ENCODE peak calls at places on chromosomes 13 and 19, in ten cellular contexts. One of them, this sample, is unnamed.

GRCh38 chr13:110211735-110212134 is 95.2 kb downstream of the COL4A1 start:
- DNase-seq in thoracic aorta: no peak
- DNase-seq in SK-N-SH: no peak
- DNase-seq in fibroblast of mammary gland: no peak
- DNase-seq in cardiac muscle cell: no peak
- DNase-seq in ovary: no peak
- DNase-seq in adipocyte: no peak
- DNase-seq in BE2C: no peak
- DNase-seq in stomach: no peak
- DNase-seq in H7: no peak
- DNase-seq in this sample: no peak

GRCh38 chr19:44747739-44748425 is 626 bp upstream of the BCL3 start:
- DNase-seq in thoracic aorta: no peak
- DNase-seq in SK-N-SH: peak
- DNase-seq in fibroblast of mammary gland: no peak
- DNase-seq in cardiac muscle cell: peak
- DNase-seq in ovary: peak
- DNase-seq in adipocyte: peak
- DNase-seq in BE2C: peak
- DNase-seq in stomach: peak
- DNase-seq in H7: peak
- DNase-seq in this sample: peak

GRCh38 chr19:10114651-10115391 is 3.3 kb downstream of the P2RY11 start:
- DNase-seq in thoracic aorta: no peak
- DNase-seq in SK-N-SH: peak
- DNase-seq in fibroblast of mammary gland: no peak
- DNase-seq in cardiac muscle cell: no peak
- DNase-seq in ovary: no peak
- DNase-seq in adipocyte: no peak
- DNase-seq in BE2C: no peak
- DNase-seq in stomach: no peak
- DNase-seq in H7: no peak
- DNase-seq in this sample: no peak

GRCh38 chr13:80436571-80437169 is 95.7 kb upstream of the SPRY2 start:
- DNase-seq in thoracic aorta: no peak
- DNase-seq in SK-N-SH: no peak
- DNase-seq in fibroblast of mammary gland: peak
- DNase-seq in cardiac muscle cell: peak
- DNase-seq in ovary: no peak
- DNase-seq in adipocyte: peak
- DNase-seq in BE2C: peak
- DNase-seq in stomach: no peak
- DNase-seq in H7: no peak
- DNase-seq in this sample: peak

GRCh38 chr13:74835579-74835978 is 646.4 kb downstream of the TBC1D4 start:
- DNase-seq in thoracic aorta: no peak
- DNase-seq in SK-N-SH: no peak
- DNase-seq in fibroblast of mammary gland: no peak
- DNase-seq in cardiac muscle cell: no peak
- DNase-seq in ovary: no peak
- DNase-seq in adipocyte: no peak
- DNase-seq in BE2C: no peak
- DNase-seq in stomach: no peak
- DNase-seq in H7: no peak
- DNase-seq in this sample: no peak

GRCh38 chr19:17078038-17078919 is 2.7 kb downstream of the MYO9B start:
- DNase-seq in thoracic aorta: no peak
- DNase-seq in SK-N-SH: no peak
- DNase-seq in fibroblast of mammary gland: no peak
- DNase-seq in cardiac muscle cell: peak
- DNase-seq in ovary: no peak
- DNase-seq in adipocyte: no peak
- DNase-seq in BE2C: no peak
- DNase-seq in stomach: no peak
- DNase-seq in H7: no peak
- DNase-seq in this sample: no peak

GRCh38 chr19:10259162-10259905 is 7.3 kb downstream of the MRPL4 start:
- DNase-seq in thoracic aorta: peak
- DNase-seq in SK-N-SH: peak
- DNase-seq in fibroblast of mammary gland: peak
- DNase-seq in cardiac muscle cell: peak
- DNase-seq in ovary: peak
- DNase-seq in adipocyte: peak
- DNase-seq in BE2C: peak
- DNase-seq in stomach: peak
- DNase-seq in H7: peak
- DNase-seq in this sample: peak

GRCh38 chr19:15587663-15588062 is 27.4 kb upstream of the CYP4F8 start:
- DNase-seq in thoracic aorta: no peak
- DNase-seq in SK-N-SH: no peak
- DNase-seq in fibroblast of mammary gland: no peak
- DNase-seq in cardiac muscle cell: no peak
- DNase-seq in ovary: no peak
- DNase-seq in adipocyte: no peak
- DNase-seq in BE2C: no peak
- DNase-seq in stomach: peak
- DNase-seq in H7: no peak
- DNase-seq in this sample: no peak

GRCh38 chr19:49151339-49152217 is 3.6 kb downstream of the HRC start:
- DNase-seq in thoracic aorta: no peak
- DNase-seq in SK-N-SH: peak
- DNase-seq in fibroblast of mammary gland: peak
- DNase-seq in cardiac muscle cell: peak
- DNase-seq in ovary: peak
- DNase-seq in adipocyte: peak
- DNase-seq in BE2C: peak
- DNase-seq in stomach: peak
- DNase-seq in H7: peak
- DNase-seq in this sample: no peak
- H3K4me3 ChIP-seq in thoracic aorta: peak
- H3K4me3 ChIP-seq in SK-N-SH: peak
- H3K4me3 ChIP-seq in fibroblast of mammary gland: no peak
- H3K4me3 ChIP-seq in cardiac muscle cell: peak
- H3K4me3 ChIP-seq in ovary: no peak
- H3K4me3 ChIP-seq in adipocyte: peak
- H3K4me3 ChIP-seq in BE2C: peak
- H3K4me3 ChIP-seq in stomach: peak
- H3K4me3 ChIP-seq in H7: peak
- H3K4me3 ChIP-seq in this sample: no peak

GRCh38 chr19:46697142-46697960 is 19.6 kb downstream of the PRKD2 start:
- DNase-seq in thoracic aorta: peak
- DNase-seq in SK-N-SH: peak
- DNase-seq in fibroblast of mammary gland: peak
- DNase-seq in cardiac muscle cell: peak
- DNase-seq in ovary: peak
- DNase-seq in adipocyte: peak
- DNase-seq in BE2C: peak
- DNase-seq in stomach: peak
- DNase-seq in H7: peak
- DNase-seq in this sample: peak
- H3K4me3 ChIP-seq in thoracic aorta: peak
- H3K4me3 ChIP-seq in SK-N-SH: no peak
- H3K4me3 ChIP-seq in fibroblast of mammary gland: no peak
- H3K4me3 ChIP-seq in cardiac muscle cell: no peak
- H3K4me3 ChIP-seq in ovary: peak
- H3K4me3 ChIP-seq in adipocyte: peak
- H3K4me3 ChIP-seq in BE2C: peak
- H3K4me3 ChIP-seq in stomach: peak
- H3K4me3 ChIP-seq in H7: peak
- H3K4me3 ChIP-seq in this sample: peak

GRCh38 chr13:41459754-41460111 is 2.4 kb downstream of the RGCC start:
- DNase-seq in thoracic aorta: no peak
- DNase-seq in SK-N-SH: no peak
- DNase-seq in fibroblast of mammary gland: peak
- DNase-seq in cardiac muscle cell: no peak
- DNase-seq in ovary: no peak
- DNase-seq in adipocyte: no peak
- DNase-seq in BE2C: no peak
- DNase-seq in stomach: no peak
- DNase-seq in H7: peak
- DNase-seq in this sample: no peak

GRCh38 chr13:41458187-41458938 is 1.0 kb downstream of the RGCC start:
- DNase-seq in thoracic aorta: no peak
- DNase-seq in SK-N-SH: peak
- DNase-seq in fibroblast of mammary gland: no peak
- DNase-seq in cardiac muscle cell: peak
- DNase-seq in ovary: no peak
- DNase-seq in adipocyte: peak
- DNase-seq in BE2C: peak
- DNase-seq in stomach: peak
- DNase-seq in H7: peak
- DNase-seq in this sample: no peak

GRCh38 chr13:41457589-41458186 is 338 bp downstream of the RGCC start:
- DNase-seq in thoracic aorta: no peak
- DNase-seq in SK-N-SH: peak
- DNase-seq in fibroblast of mammary gland: no peak
- DNase-seq in cardiac muscle cell: no peak
- DNase-seq in ovary: no peak
- DNase-seq in adipocyte: peak
- DNase-seq in BE2C: no peak
- DNase-seq in stomach: no peak
- DNase-seq in H7: peak
- DNase-seq in this sample: no peak

GRCh38 chr13:41460930-41461329 is 3.6 kb downstream of the RGCC start:
- DNase-seq in thoracic aorta: no peak
- DNase-seq in SK-N-SH: no peak
- DNase-seq in fibroblast of mammary gland: no peak
- DNase-seq in cardiac muscle cell: no peak
- DNase-seq in ovary: no peak
- DNase-seq in adipocyte: no peak
- DNase-seq in BE2C: no peak
- DNase-seq in stomach: no peak
- DNase-seq in H7: no peak
- DNase-seq in this sample: no peak

DNA sequence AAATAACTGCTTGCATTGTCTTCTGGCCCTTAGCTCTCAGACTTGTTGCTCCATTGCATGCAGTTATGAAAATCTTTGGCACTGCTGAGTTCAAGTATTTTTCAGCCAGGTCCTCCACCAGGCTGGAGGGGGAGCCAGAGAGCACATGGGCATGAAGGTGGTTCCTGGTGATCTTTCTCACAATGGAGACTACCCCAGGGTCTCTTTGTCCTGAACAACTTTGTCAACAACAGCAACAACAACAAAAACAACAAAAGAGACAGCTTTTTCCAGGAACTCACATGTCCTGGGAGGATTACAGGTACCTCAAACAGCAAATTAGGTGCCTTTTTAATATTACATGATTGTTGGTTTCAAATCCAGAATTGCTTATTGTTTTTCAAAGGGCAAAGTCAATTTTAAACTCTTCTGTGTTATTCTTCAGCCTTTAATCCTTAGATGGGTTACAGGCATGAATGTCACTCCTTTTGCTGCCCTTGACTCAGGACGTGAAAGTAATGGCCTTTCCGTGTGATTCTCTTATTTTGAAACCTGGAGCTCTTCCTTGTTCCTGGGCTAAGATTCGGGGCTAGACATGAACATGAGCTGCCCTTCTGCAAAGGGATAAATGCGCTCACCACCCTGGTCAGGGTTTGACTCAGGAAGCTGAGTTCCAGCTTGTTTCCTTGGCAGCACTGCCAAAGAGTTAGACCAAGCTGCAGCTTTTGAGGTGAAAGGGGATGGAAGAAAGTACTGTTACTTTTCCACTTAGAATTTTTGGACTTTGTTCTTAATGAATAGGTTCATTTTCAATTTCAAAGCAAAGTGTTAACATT is 1.8 kb downstream of the RGCC start:
- DNase-seq in thoracic aorta: no peak
- DNase-seq in SK-N-SH: peak
- DNase-seq in fibroblast of mammary gland: peak
- DNase-seq in cardiac muscle cell: peak
- DNase-seq in ovary: no peak
- DNase-seq in adipocyte: peak
- DNase-seq in BE2C: no peak
- DNase-seq in stomach: peak
- DNase-seq in H7: peak
- DNase-seq in this sample: peak
- H3K4me3 ChIP-seq in thoracic aorta: peak
- H3K4me3 ChIP-seq in SK-N-SH: no peak
- H3K4me3 ChIP-seq in fibroblast of mammary gland: peak
- H3K4me3 ChIP-seq in cardiac muscle cell: no peak
- H3K4me3 ChIP-seq in ovary: peak
- H3K4me3 ChIP-seq in adipocyte: peak
- H3K4me3 ChIP-seq in BE2C: no peak
- H3K4me3 ChIP-seq in stomach: peak
- H3K4me3 ChIP-seq in H7: no peak
- H3K4me3 ChIP-seq in this sample: peak

GRCh38 chr19:38721496-38721895 is 22.8 kb downstream of the CAPN12 start:
- DNase-seq in thoracic aorta: no peak
- DNase-seq in SK-N-SH: no peak
- DNase-seq in fibroblast of mammary gland: no peak
- DNase-seq in cardiac muscle cell: no peak
- DNase-seq in ovary: no peak
- DNase-seq in adipocyte: no peak
- DNase-seq in BE2C: no peak
- DNase-seq in stomach: no peak
- DNase-seq in H7: no peak
- DNase-seq in this sample: no peak

GRCh38 chr19:38718747-38719543 is 25.3 kb downstream of the CAPN12 start:
- DNase-seq in thoracic aorta: no peak
- DNase-seq in SK-N-SH: peak
- DNase-seq in fibroblast of mammary gland: no peak
- DNase-seq in cardiac muscle cell: peak
- DNase-seq in ovary: no peak
- DNase-seq in adipocyte: peak
- DNase-seq in BE2C: peak
- DNase-seq in stomach: peak
- DNase-seq in H7: peak
- DNase-seq in this sample: peak

GRCh38 chr19:38719761-38720558 is 24.3 kb downstream of the CAPN12 start:
- DNase-seq in thoracic aorta: no peak
- DNase-seq in SK-N-SH: no peak
- DNase-seq in fibroblast of mammary gland: no peak
- DNase-seq in cardiac muscle cell: no peak
- DNase-seq in ovary: no peak
- DNase-seq in adipocyte: no peak
- DNase-seq in BE2C: no peak
- DNase-seq in stomach: no peak
- DNase-seq in H7: no peak
- DNase-seq in this sample: no peak

GRCh38 chr19:38721977-38722773 is 22.1 kb downstream of the CAPN12 start:
- DNase-seq in thoracic aorta: no peak
- DNase-seq in SK-N-SH: no peak
- DNase-seq in fibroblast of mammary gland: no peak
- DNase-seq in cardiac muscle cell: peak
- DNase-seq in ovary: no peak
- DNase-seq in adipocyte: no peak
- DNase-seq in BE2C: no peak
- DNase-seq in stomach: peak
- DNase-seq in H7: no peak
- DNase-seq in this sample: no peak

DNA sequence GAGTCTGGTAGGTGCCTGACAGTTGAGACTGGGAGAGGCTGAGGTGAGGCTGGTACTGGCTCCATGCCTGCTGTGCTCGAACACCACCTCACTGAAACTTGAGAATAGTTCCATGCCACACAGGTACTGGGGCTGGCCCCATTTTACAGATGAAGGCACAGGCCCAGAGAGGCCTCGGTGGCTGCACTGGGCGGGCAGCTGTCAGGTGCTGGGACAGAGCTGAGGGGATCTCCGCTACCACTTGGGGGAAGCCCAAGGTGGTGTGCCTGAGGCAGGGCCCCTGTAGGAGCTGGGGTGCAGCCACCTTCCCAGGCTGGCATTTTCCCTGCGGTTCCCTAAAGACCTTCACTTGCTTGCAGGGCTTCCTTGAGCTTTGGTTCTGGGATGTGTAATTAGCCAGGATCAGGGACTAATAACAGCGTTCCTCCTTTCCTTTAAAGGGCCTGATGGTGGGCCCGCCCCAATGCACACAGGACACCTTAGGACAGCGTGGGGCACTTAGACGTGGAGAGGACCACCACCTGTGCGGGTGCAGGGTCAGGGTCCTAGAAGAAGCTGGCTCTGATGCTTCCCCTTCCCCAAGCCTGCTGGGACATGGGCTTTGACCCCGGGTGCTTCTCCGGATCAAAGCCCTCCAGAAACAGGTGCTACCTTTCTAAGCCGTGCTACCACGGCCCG is 23.6 kb downstream of the CAPN12 start:
- DNase-seq in thoracic aorta: no peak
- DNase-seq in SK-N-SH: no peak
- DNase-seq in fibroblast of mammary gland: no peak
- DNase-seq in cardiac muscle cell: no peak
- DNase-seq in ovary: no peak
- DNase-seq in adipocyte: no peak
- DNase-seq in BE2C: no peak
- DNase-seq in stomach: no peak
- DNase-seq in H7: no peak
- DNase-seq in this sample: no peak
- H3K4me3 ChIP-seq in thoracic aorta: no peak
- H3K4me3 ChIP-seq in SK-N-SH: no peak
- H3K4me3 ChIP-seq in fibroblast of mammary gland: no peak
- H3K4me3 ChIP-seq in cardiac muscle cell: no peak
- H3K4me3 ChIP-seq in ovary: no peak
- H3K4me3 ChIP-seq in adipocyte: no peak
- H3K4me3 ChIP-seq in BE2C: no peak
- H3K4me3 ChIP-seq in stomach: no peak
- H3K4me3 ChIP-seq in H7: no peak
- H3K4me3 ChIP-seq in this sample: no peak